ENCODE peak calls at places on chromosomes 4 and X, in four cellular contexts. One of them, this sample, is unnamed.

GRCh38 chrX:41350976-41351569 is 17.1 kb downstream of the DDX3X start:
- DNase-seq in mesenchymal stem cell: peak
- DNase-seq in mesendoderm: no peak
- DNase-seq in IMR-90: peak
- DNase-seq in this sample: no peak

GRCh38 chrX:41064028-41064427 is 21.2 kb upstream of the USP9X start:
- DNase-seq in mesenchymal stem cell: no peak
- DNase-seq in mesendoderm: no peak
- DNase-seq in IMR-90: peak
- DNase-seq in this sample: no peak

GRCh38 chr4:44447563-44448504 is 775 bp downstream of the KCTD8 start:
- DNase-seq in mesenchymal stem cell: peak
- DNase-seq in mesendoderm: peak
- DNase-seq in IMR-90: no peak
- DNase-seq in this sample: peak

GRCh38 chrX:41559662-41560061 is 112.5 kb downstream of the NYX start:
- DNase-seq in mesenchymal stem cell: peak
- DNase-seq in mesendoderm: no peak
- DNase-seq in IMR-90: peak
- DNase-seq in this sample: no peak

GRCh38 chr4:16226816-16227461 is 668 bp upstream of the TAPT1 start:
- DNase-seq in mesenchymal stem cell: peak
- DNase-seq in mesendoderm: peak
- DNase-seq in IMR-90: no peak
- DNase-seq in this sample: peak

GRCh38 chrX:41543022-41543421 is 95.9 kb downstream of the NYX start:
- DNase-seq in mesenchymal stem cell: no peak
- DNase-seq in mesendoderm: no peak
- DNase-seq in IMR-90: no peak
- DNase-seq in this sample: no peak

GRCh38 chrX:34404386-34405070 is 252.6 kb downstream of the TMEM47 start:
- DNase-seq in mesenchymal stem cell: no peak
- DNase-seq in mesendoderm: no peak
- DNase-seq in IMR-90: no peak
- DNase-seq in this sample: no peak

GRCh38 chr4:65381648-65382047 is 288.6 kb downstream of the EPHA5 start:
- DNase-seq in mesenchymal stem cell: no peak
- DNase-seq in mesendoderm: peak
- DNase-seq in IMR-90: no peak
- DNase-seq in this sample: no peak

GRCh38 chr4:145044341-145044740 is 53.7 kb downstream of the ANAPC10 start:
- DNase-seq in mesenchymal stem cell: peak
- DNase-seq in mesendoderm: no peak
- DNase-seq in IMR-90: peak
- DNase-seq in this sample: no peak

GRCh38 chr4:184450045-184450444 is 24.3 kb downstream of the IRF2 start:
- DNase-seq in mesenchymal stem cell: peak
- DNase-seq in mesendoderm: no peak
- DNase-seq in IMR-90: peak
- DNase-seq in this sample: no peak

GRCh38 chr4:95050980-95051688 is 293.4 kb downstream of the BMPR1B start:
- DNase-seq in mesenchymal stem cell: no peak
- DNase-seq in mesendoderm: peak
- DNase-seq in IMR-90: no peak
- DNase-seq in this sample: peak
- H3K4me2 ChIP-seq in mesenchymal stem cell: peak
- H3K4me2 ChIP-seq in mesendoderm: no peak
- H3K4me2 ChIP-seq in IMR-90: no peak
- H3K4me2 ChIP-seq in this sample: no peak

GRCh38 chr4:19819737-19820136 is 432.0 kb upstream of the SLIT2 start:
- DNase-seq in mesenchymal stem cell: no peak
- DNase-seq in mesendoderm: no peak
- DNase-seq in IMR-90: no peak
- DNase-seq in this sample: no peak

GRCh38 chr4:19823781-19824180 is 427.9 kb upstream of the SLIT2 start:
- DNase-seq in mesenchymal stem cell: no peak
- DNase-seq in mesendoderm: no peak
- DNase-seq in IMR-90: no peak
- DNase-seq in this sample: no peak
- H3K23ac ChIP-seq in mesenchymal stem cell: no peak
- H3K23ac ChIP-seq in mesendoderm: no peak
- H3K23ac ChIP-seq in IMR-90: no peak
- H3K23ac ChIP-seq in this sample: no peak

GRCh38 chr4:13627185-13627605 is 330 bp downstream of the BOD1L1 start:
- DNase-seq in mesenchymal stem cell: peak
- DNase-seq in mesendoderm: peak
- DNase-seq in IMR-90: no peak
- DNase-seq in this sample: peak
- H4K8ac ChIP-seq in mesenchymal stem cell: peak
- H4K8ac ChIP-seq in mesendoderm: no peak
- H4K8ac ChIP-seq in IMR-90: peak
- H4K8ac ChIP-seq in this sample: no peak

GRCh38 chr4:86013623-86014022 is 346.2 kb downstream of the MAPK10 start:
- DNase-seq in mesenchymal stem cell: no peak
- DNase-seq in mesendoderm: peak
- DNase-seq in IMR-90: peak
- DNase-seq in this sample: no peak
- H3K4me2 ChIP-seq in mesenchymal stem cell: no peak
- H3K4me2 ChIP-seq in mesendoderm: no peak
- H3K4me2 ChIP-seq in IMR-90: no peak
- H3K4me2 ChIP-seq in this sample: no peak

GRCh38 chr4:109191216-109191615 is 111.2 kb downstream of the COL25A1 start:
- DNase-seq in mesenchymal stem cell: no peak
- DNase-seq in mesendoderm: no peak
- DNase-seq in IMR-90: no peak
- DNase-seq in this sample: no peak
- H3K23ac ChIP-seq in mesenchymal stem cell: no peak
- H3K23ac ChIP-seq in mesendoderm: no peak
- H3K23ac ChIP-seq in IMR-90: no peak
- H3K23ac ChIP-seq in this sample: no peak

GRCh38 chr4:6576512-6576911 is 1.5 kb downstream of the MAN2B2 start:
- DNase-seq in mesenchymal stem cell: no peak
- DNase-seq in mesendoderm: no peak
- DNase-seq in IMR-90: no peak
- DNase-seq in this sample: no peak
- H4K8ac ChIP-seq in mesenchymal stem cell: no peak
- H4K8ac ChIP-seq in mesendoderm: no peak
- H4K8ac ChIP-seq in IMR-90: no peak
- H4K8ac ChIP-seq in this sample: no peak